ENCODE peak calls at places on chromosomes 13 and 19, in ten cellular contexts. One of them, this sample, is unnamed.

GRCh38 chr19:40337107-40337506 is 11.1 kb downstream of the C19orf47 start:
- DNase-seq in ovary: no peak
- DNase-seq in A172: no peak
- DNase-seq in NCI-H1092: no peak
- DNase-seq in fibroblast of the aortic adventitia: no peak
- DNase-seq in skeletal muscle cell: no peak
- DNase-seq in NCI-H345: no peak
- DNase-seq in anterior cingulate cortex: no peak
- DNase-seq in stomach: no peak
- DNase-seq in HT1080: no peak
- DNase-seq in this sample: no peak

GRCh38 chr13:75258159-75258782 is 223.7 kb downstream of the TBC1D4 start:
- DNase-seq in NCI-H1092: peak
- DNase-seq in NCI-H345: peak
- DNase-seq in HT1080: peak
- DNase-seq in ovary: no peak
- DNase-seq in A172: peak
- DNase-seq in skeletal muscle cell: no peak
- DNase-seq in anterior cingulate cortex: no peak
- DNase-seq in stomach: no peak
- DNase-seq in fibroblast of the aortic adventitia: peak
- DNase-seq in this sample: peak

GRCh38 chr13:80341771-80342271 is 895 bp upstream of the SPRY2 start:
- DNase-seq in anterior cingulate cortex: no peak
- DNase-seq in A172: no peak
- DNase-seq in ovary: peak
- DNase-seq in HT1080: peak
- DNase-seq in skeletal muscle cell: no peak
- DNase-seq in NCI-H1092: peak
- DNase-seq in NCI-H345: peak
- DNase-seq in fibroblast of the aortic adventitia: peak
- DNase-seq in stomach: no peak
- DNase-seq in this sample: peak

GRCh38 chr13:73702419-73703071 is 431.7 kb downstream of the KLF12 start:
- DNase-seq in anterior cingulate cortex: no peak
- DNase-seq in fibroblast of the aortic adventitia: no peak
- DNase-seq in stomach: no peak
- DNase-seq in A172: no peak
- DNase-seq in NCI-H1092: no peak
- DNase-seq in HT1080: no peak
- DNase-seq in ovary: no peak
- DNase-seq in NCI-H345: no peak
- DNase-seq in skeletal muscle cell: no peak
- DNase-seq in this sample: peak

GRCh38 chr19:4744451-4745170 is 21.0 kb upstream of the DPP9 start:
- DNase-seq in stomach: no peak
- DNase-seq in anterior cingulate cortex: no peak
- DNase-seq in NCI-H1092: no peak
- DNase-seq in fibroblast of the aortic adventitia: peak
- DNase-seq in A172: peak
- DNase-seq in ovary: peak
- DNase-seq in skeletal muscle cell: peak
- DNase-seq in NCI-H345: no peak
- DNase-seq in HT1080: peak
- DNase-seq in this sample: no peak

GRCh38 chr13:113845055-113845454 is 18.8 kb downstream of the GAS6 start:
- DNase-seq in NCI-H1092: no peak
- DNase-seq in NCI-H345: no peak
- DNase-seq in HT1080: no peak
- DNase-seq in anterior cingulate cortex: no peak
- DNase-seq in stomach: no peak
- DNase-seq in fibroblast of the aortic adventitia: no peak
- DNase-seq in ovary: no peak
- DNase-seq in skeletal muscle cell: no peak
- DNase-seq in A172: no peak
- DNase-seq in this sample: no peak

GRCh38 chr13:48873598-48873997 is 102.1 kb upstream of the FNDC3A start:
- DNase-seq in HT1080: peak
- DNase-seq in anterior cingulate cortex: no peak
- DNase-seq in skeletal muscle cell: no peak
- DNase-seq in A172: no peak
- DNase-seq in NCI-H1092: no peak
- DNase-seq in stomach: no peak
- DNase-seq in fibroblast of the aortic adventitia: peak
- DNase-seq in ovary: no peak
- DNase-seq in NCI-H345: no peak
- DNase-seq in this sample: no peak

GRCh38 chr13:47288546-47288945 is 391.7 kb upstream of the HTR2A start:
- DNase-seq in A172: no peak
- DNase-seq in NCI-H345: no peak
- DNase-seq in skeletal muscle cell: no peak
- DNase-seq in stomach: no peak
- DNase-seq in anterior cingulate cortex: no peak
- DNase-seq in ovary: no peak
- DNase-seq in fibroblast of the aortic adventitia: no peak
- DNase-seq in NCI-H1092: no peak
- DNase-seq in HT1080: no peak
- DNase-seq in this sample: no peak

GRCh38 chr19:11510444-11510843 is 4.8 kb upstream of the ZNF653 start:
- DNase-seq in HT1080: no peak
- DNase-seq in A172: no peak
- DNase-seq in NCI-H345: no peak
- DNase-seq in fibroblast of the aortic adventitia: no peak
- DNase-seq in ovary: no peak
- DNase-seq in NCI-H1092: no peak
- DNase-seq in anterior cingulate cortex: no peak
- DNase-seq in stomach: no peak
- DNase-seq in skeletal muscle cell: no peak
- DNase-seq in this sample: no peak

GRCh38 chr13:70333752-70334151 is 225.5 kb upstream of the KLHL1 start:
- DNase-seq in ovary: no peak
- DNase-seq in fibroblast of the aortic adventitia: no peak
- DNase-seq in anterior cingulate cortex: no peak
- DNase-seq in NCI-H1092: no peak
- DNase-seq in A172: no peak
- DNase-seq in NCI-H345: no peak
- DNase-seq in HT1080: no peak
- DNase-seq in stomach: no peak
- DNase-seq in skeletal muscle cell: no peak
- DNase-seq in this sample: no peak

GRCh38 chr13:27338816-27339215 is 68.2 kb downstream of the RASL11A start:
- DNase-seq in A172: no peak
- DNase-seq in skeletal muscle cell: no peak
- DNase-seq in NCI-H1092: no peak
- DNase-seq in fibroblast of the aortic adventitia: no peak
- DNase-seq in HT1080: peak
- DNase-seq in ovary: no peak
- DNase-seq in stomach: no peak
- DNase-seq in NCI-H345: no peak
- DNase-seq in anterior cingulate cortex: no peak
- DNase-seq in this sample: peak

GRCh38 chr13:29925457-29925856 is 75.0 kb upstream of the UBL3 start:
- DNase-seq in stomach: peak
- DNase-seq in NCI-H345: peak
- DNase-seq in NCI-H1092: peak
- DNase-seq in anterior cingulate cortex: peak
- DNase-seq in ovary: peak
- DNase-seq in skeletal muscle cell: peak
- DNase-seq in A172: peak
- DNase-seq in HT1080: peak
- DNase-seq in fibroblast of the aortic adventitia: peak
- DNase-seq in this sample: no peak

GRCh38 chr19:53308339-53308811 is 25.2 kb upstream of the ZNF845 start:
- DNase-seq in fibroblast of the aortic adventitia: no peak
- DNase-seq in A172: no peak
- DNase-seq in NCI-H1092: peak
- DNase-seq in HT1080: no peak
- DNase-seq in NCI-H345: no peak
- DNase-seq in ovary: no peak
- DNase-seq in stomach: no peak
- DNase-seq in skeletal muscle cell: no peak
- DNase-seq in anterior cingulate cortex: peak
- DNase-seq in this sample: no peak

GRCh38 chr19:4144666-4145261 is 8.7 kb upstream of the CREB3L3 start:
- DNase-seq in skeletal muscle cell: no peak
- DNase-seq in anterior cingulate cortex: no peak
- DNase-seq in NCI-H345: no peak
- DNase-seq in HT1080: peak
- DNase-seq in ovary: no peak
- DNase-seq in fibroblast of the aortic adventitia: peak
- DNase-seq in A172: peak
- DNase-seq in stomach: peak
- DNase-seq in NCI-H1092: no peak
- DNase-seq in this sample: no peak

GRCh38 chr13:45119469-45119989 is 781 bp upstream of the GTF2F2 start:
- DNase-seq in fibroblast of the aortic adventitia: peak
- DNase-seq in stomach: no peak
- DNase-seq in HT1080: peak
- DNase-seq in A172: no peak
- DNase-seq in ovary: no peak
- DNase-seq in anterior cingulate cortex: peak
- DNase-seq in NCI-H345: no peak
- DNase-seq in NCI-H1092: no peak
- DNase-seq in skeletal muscle cell: peak
- DNase-seq in this sample: peak

GRCh38 chr19:58262922-58263296 is 15.8 kb upstream of the ZNF8 start:
- DNase-seq in HT1080: no peak
- DNase-seq in NCI-H1092: no peak
- DNase-seq in stomach: no peak
- DNase-seq in NCI-H345: no peak
- DNase-seq in ovary: no peak
- DNase-seq in skeletal muscle cell: no peak
- DNase-seq in A172: no peak
- DNase-seq in anterior cingulate cortex: no peak
- DNase-seq in fibroblast of the aortic adventitia: no peak
- DNase-seq in this sample: no peak

GRCh38 chr13:67186985-67187569 is 43.1 kb downstream of the PCDH9 start:
- DNase-seq in ovary: no peak
- DNase-seq in NCI-H1092: no peak
- DNase-seq in stomach: no peak
- DNase-seq in HT1080: no peak
- DNase-seq in anterior cingulate cortex: no peak
- DNase-seq in fibroblast of the aortic adventitia: no peak
- DNase-seq in skeletal muscle cell: no peak
- DNase-seq in NCI-H345: no peak
- DNase-seq in A172: no peak
- DNase-seq in this sample: no peak

GRCh38 chr19:36140289-36141038 is 598 bp downstream of the CAPNS1 start:
- DNase-seq in HT1080: peak
- DNase-seq in anterior cingulate cortex: no peak
- DNase-seq in NCI-H345: peak
- DNase-seq in fibroblast of the aortic adventitia: peak
- DNase-seq in NCI-H1092: peak
- DNase-seq in ovary: peak
- DNase-seq in stomach: peak
- DNase-seq in A172: peak
- DNase-seq in skeletal muscle cell: no peak
- DNase-seq in this sample: peak

GRCh38 chr13:98327326-98328314 is 150.6 kb upstream of the RNF113B start:
- DNase-seq in NCI-H1092: no peak
- DNase-seq in HT1080: no peak
- DNase-seq in ovary: no peak
- DNase-seq in anterior cingulate cortex: no peak
- DNase-seq in NCI-H345: no peak
- DNase-seq in stomach: no peak
- DNase-seq in skeletal muscle cell: peak
- DNase-seq in fibroblast of the aortic adventitia: peak
- DNase-seq in A172: no peak
- DNase-seq in this sample: no peak

GRCh38 chr19:38070573-38070972 is 153.4 kb downstream of the DPF1 start:
- DNase-seq in fibroblast of the aortic adventitia: peak
- DNase-seq in NCI-H345: peak
- DNase-seq in A172: peak
- DNase-seq in HT1080: peak
- DNase-seq in anterior cingulate cortex: no peak
- DNase-seq in NCI-H1092: no peak
- DNase-seq in stomach: no peak
- DNase-seq in ovary: no peak
- DNase-seq in skeletal muscle cell: no peak
- DNase-seq in this sample: peak

GRCh38 chr13:25881946-25882574 is 169.8 kb downstream of the SHISA2 start:
- DNase-seq in A172: no peak
- DNase-seq in fibroblast of the aortic adventitia: no peak
- DNase-seq in anterior cingulate cortex: no peak
- DNase-seq in HT1080: no peak
- DNase-seq in NCI-H345: peak
- DNase-seq in skeletal muscle cell: peak
- DNase-seq in stomach: no peak
- DNase-seq in NCI-H1092: peak
- DNase-seq in ovary: no peak
- DNase-seq in this sample: peak

GRCh38 chr13:35472308-35473008 is 4.0 kb downstream of the MAB21L1 start:
- DNase-seq in ovary: no peak
- DNase-seq in skeletal muscle cell: no peak
- DNase-seq in NCI-H1092: no peak
- DNase-seq in A172: no peak
- DNase-seq in HT1080: no peak
- DNase-seq in anterior cingulate cortex: no peak
- DNase-seq in NCI-H345: no peak
- DNase-seq in stomach: no peak
- DNase-seq in fibroblast of the aortic adventitia: peak
- DNase-seq in this sample: no peak

GRCh38 chr13:95099541-95099940 is 201.7 kb downstream of the ABCC4 start:
- DNase-seq in anterior cingulate cortex: no peak
- DNase-seq in NCI-H1092: no peak
- DNase-seq in ovary: no peak
- DNase-seq in NCI-H345: no peak
- DNase-seq in stomach: peak
- DNase-seq in skeletal muscle cell: peak
- DNase-seq in fibroblast of the aortic adventitia: peak
- DNase-seq in HT1080: peak
- DNase-seq in A172: peak
- DNase-seq in this sample: no peak

GRCh38 chr13:44232729-44233128 is 140.9 kb upstream of the SERP2 start:
- DNase-seq in skeletal muscle cell: no peak
- DNase-seq in stomach: no peak
- DNase-seq in A172: no peak
- DNase-seq in HT1080: no peak
- DNase-seq in NCI-H1092: no peak
- DNase-seq in ovary: no peak
- DNase-seq in anterior cingulate cortex: no peak
- DNase-seq in NCI-H345: no peak
- DNase-seq in fibroblast of the aortic adventitia: no peak
- DNase-seq in this sample: no peak

GRCh38 chr19:58212336-58213074 is 16.2 kb upstream of the ZNF544 start:
- DNase-seq in HT1080: no peak
- DNase-seq in A172: no peak
- DNase-seq in skeletal muscle cell: no peak
- DNase-seq in stomach: no peak
- DNase-seq in anterior cingulate cortex: no peak
- DNase-seq in ovary: no peak
- DNase-seq in NCI-H1092: no peak
- DNase-seq in NCI-H345: no peak
- DNase-seq in fibroblast of the aortic adventitia: no peak
- DNase-seq in this sample: no peak

GRCh38 chr13:80214050-80214449 is 126.9 kb downstream of the SPRY2 start:
- DNase-seq in ovary: no peak
- DNase-seq in stomach: no peak
- DNase-seq in NCI-H1092: no peak
- DNase-seq in A172: no peak
- DNase-seq in fibroblast of the aortic adventitia: no peak
- DNase-seq in anterior cingulate cortex: no peak
- DNase-seq in HT1080: no peak
- DNase-seq in skeletal muscle cell: no peak
- DNase-seq in NCI-H345: no peak
- DNase-seq in this sample: no peak

GRCh38 chr13:77860621-77861020 is 58.0 kb downstream of the EDNRB start:
- DNase-seq in anterior cingulate cortex: no peak
- DNase-seq in NCI-H345: no peak
- DNase-seq in A172: peak
- DNase-seq in fibroblast of the aortic adventitia: peak
- DNase-seq in stomach: no peak
- DNase-seq in HT1080: peak
- DNase-seq in NCI-H1092: no peak
- DNase-seq in ovary: no peak
- DNase-seq in skeletal muscle cell: peak
- DNase-seq in this sample: no peak

GRCh38 chr13:39405596-39405995 is 197.4 kb downstream of the LHFPL6 start:
- DNase-seq in NCI-H1092: no peak
- DNase-seq in ovary: no peak
- DNase-seq in A172: no peak
- DNase-seq in HT1080: no peak
- DNase-seq in anterior cingulate cortex: no peak
- DNase-seq in fibroblast of the aortic adventitia: no peak
- DNase-seq in skeletal muscle cell: no peak
- DNase-seq in stomach: no peak
- DNase-seq in NCI-H345: no peak
- DNase-seq in this sample: peak